ENCODE peak calls at places on chromosomes 6 and 20, in seven cellular contexts. C is fibroblast of pulmonary artery, F is lower leg skin, L is mucosa of descending colon, O is NCI-H510A treated with DMSO at 0.1 percent for 48 hours, K is IMR-90, Q is Karpas-422. A is an unnamed sample.

GRCh38 chr6:123127807-123128206 is 131.8 kb downstream of the CLVS2 start:
- DNase-seq in O (no peak), C (no peak), K (no peak), Q (no peak), L (no peak), F (no peak), A (no peak)

GRCh38 chr6:133921249-133921859 is 31.7 kb upstream of the TBPL1 start:
- DNase-seq in L (peak; percentile 79), Q (peak; percentile 95), F (peak; percentile 78), O (peak; percentile 20), K (peak; percentile 81), C (peak; percentile 88), A (peak; percentile 29)

GRCh38 chr6:109434456-109434855 is 6.0 kb downstream of the PPIL6 start:
- DNase-seq in K (no peak), Q (no peak), L (no peak), F (no peak), C (peak; percentile 60), O (no peak), A (no peak)

GRCh38 chr20:38635721-38636285 is 34.2 kb downstream of the ARHGAP40 start:
- DNase-seq in Q (peak; percentile 77), L (no peak), F (no peak), O (no peak), C (peak; percentile 33), K (peak; percentile 32), A (peak; percentile 9)

GRCh38 chr20:12358655-12359009 is 440.9 kb downstream of the BTBD3 start:
- DNase-seq in O (no peak), K (no peak), Q (no peak), F (no peak), C (no peak), L (no peak), A (no peak)

GRCh38 chr20:63694596-63695418 is 1.6 kb upstream of the TNFRSF6B start:
- DNase-seq in O (no peak), F (no peak), C (no peak), K (no peak), Q (no peak), L (no peak), A (no peak)

GRCh38 chr6:14001329-14002012 is 76.7 kb downstream of the RNF182 start:
- DNase-seq in C (peak; percentile 87), L (no peak), O (no peak), K (peak; percentile 99), Q (no peak), F (no peak), A (peak; percentile 95)

GRCh38 chr20:24738981-24739633 is 210.0 kb upstream of the CST7 start:
- DNase-seq in K (no peak), C (no peak), Q (no peak), F (no peak), O (no peak), L (no peak), A (no peak)

GRCh38 chr6:68026483-68026882 is 608.6 kb upstream of the ADGRB3 start:
- DNase-seq in C (no peak), O (no peak), L (no peak), Q (no peak), K (no peak), F (no peak), A (no peak)

GRCh38 chr6:155085582-155086253 is 90.6 kb downstream of the TIAM2 start:
- DNase-seq in L (no peak), Q (no peak), F (no peak), C (peak; percentile 38), O (no peak), K (peak; percentile 58), A (peak; percentile 83)

GRCh38 chr6:155436981-155437749 is 18.5 kb downstream of the NOX3 start:
- DNase-seq in O (no peak), F (no peak), L (no peak), Q (no peak), C (peak; percentile 49), K (peak; percentile 42), A (no peak)

GRCh38 chr6:118940770-118941169 is 5.8 kb upstream of the MCM9 start:
- DNase-seq in L (no peak), O (no peak), Q (no peak), C (no peak), K (no peak), F (no peak), A (no peak)

GRCh38 chr6:166736606-166737005 is 109.6 kb upstream of the RPS6KA2 start:
- DNase-seq in K (peak; percentile 59), L (no peak), O (no peak), Q (no peak), C (peak; percentile 53), F (no peak), A (peak; percentile 77)

GRCh38 chr6:135299256-135299655 is 118.1 kb downstream of the MYB start:
- DNase-seq in K (peak; percentile 75), F (no peak), Q (no peak), O (no peak), L (no peak), C (peak; percentile 90), A (no peak)

GRCh38 chr6:165637591-165637990 is 25.4 kb downstream of the PDE10A start:
- DNase-seq in O (no peak), F (no peak), K (peak; percentile 45), Q (no peak), L (no peak), C (peak; percentile 81), A (no peak)

GRCh38 chr6:31114540-31114876 is at the start of gene PSORS1C1:
- DNase-seq in O (no peak), Q (no peak), K (peak; percentile 95), L (peak; percentile 77), F (peak; percentile 89), C (peak; percentile 92), A (peak; percentile 90)

GRCh38 chr6:109034439-109035041 is 60.1 kb downstream of the SESN1 start:
- DNase-seq in F (no peak), L (no peak), K (no peak), Q (no peak), O (no peak), C (no peak), A (no peak)

GRCh38 chr6:90038951-90039653 is 144.8 kb downstream of the GJA10 start:
- DNase-seq in L (peak; percentile 57), F (no peak), C (no peak), K (peak; percentile 65), Q (no peak), O (no peak), A (no peak)

GRCh38 chr6:149271348-149272340 is 45.9 kb upstream of the TAB2 start:
- DNase-seq in C (peak; percentile 61), K (no peak), O (no peak), L (no peak), F (no peak), Q (peak; percentile 44), A (no peak)

GRCh38 chr6:134416501-134417154 is 98.7 kb upstream of the SGK1 start:
- DNase-seq in Q (no peak), O (no peak), L (no peak), C (peak; percentile 42), K (peak; percentile 61), F (no peak), A (no peak)

GRCh38 chr6:165641672-165642156 is 21.3 kb downstream of the PDE10A start:
- DNase-seq in F (no peak), Q (no peak), C (no peak), K (no peak), L (no peak), O (no peak), A (no peak)

GRCh38 chr6:160519603-160520042 is 144.5 kb downstream of the LPA start:
- DNase-seq in F (peak; percentile 64), Q (peak; percentile 69), C (peak; percentile 79), O (no peak), L (no peak), K (no peak), A (no peak)

GRCh38 chr6:37027036-37027720 is 21.7 kb downstream of the FGD2 start:
- DNase-seq in L (no peak), K (no peak), F (no peak), C (no peak), Q (no peak), O (no peak), A (no peak)

GRCh38 chr6:35014786-35015185 is 125.7 kb downstream of the ANKS1A start:
- DNase-seq in C (peak; percentile 51), K (peak; percentile 78), O (no peak), Q (no peak), L (no peak), F (no peak), A (no peak)

A was measured in kidney epithelial cell.